ENCODE peak calls at places on chromosomes 13 and 19, in nine cellular contexts. D is PC-3; N is A549; T is CD8-positive, alpha-beta T cell; E is transverse colon; K is CD4-positive, alpha-beta T cell; W is type B pancreatic cell; F is thoracic aorta; X is left ventricle myocardium inferior. Y is an unnamed sample.
A peak's percentile ranks its signal among the peaks of the same experiment; 100 is the strongest.

GRCh38 chr13:28754698-28755545 is 36.2 kb upstream of the SLC46A3 start:
- DNase-seq in D (peak; percentile 44), N (no peak), X (peak; percentile 36), K (no peak), W (no peak), F (no peak), E (no peak), T (no peak), Y (no peak)

GRCh38 chr13:30240608-30241007 is 66.7 kb downstream of the KATNAL1 start:
- DNase-seq in T (no peak), D (no peak), F (no peak), X (no peak), W (no peak), E (no peak), K (no peak), N (no peak), Y (no peak)

GRCh38 chr19:35545001-35545854 is at the start of gene TMEM147:
- DNase-seq in T (peak; percentile 81), D (peak; percentile 84), K (peak; percentile 81), W (peak; percentile 92), X (peak; percentile 94), F (peak; percentile 79), N (peak; percentile 100), E (peak; percentile 95), Y (peak; percentile 79)

GRCh38 chr19:53007200-53008054 is 6.3 kb upstream of the ERVV-1 start:
- DNase-seq in T (no peak), N (no peak), W (no peak), D (no peak), X (no peak), E (no peak), K (no peak), F (no peak), Y (no peak)

GRCh38 chr19:58555369-58555885 is 522 bp upstream of the CHMP2A start:
- DNase-seq in N (no peak), T (no peak), F (no peak), X (peak; percentile 14), W (no peak), K (no peak), E (no peak), D (no peak), Y (no peak)

GRCh38 chr13:35699181-35699580 is 222.7 kb upstream of the MAB21L1 start:
- DNase-seq in N (no peak), W (no peak), X (no peak), E (no peak), F (no peak), K (no peak), D (peak; percentile 50), T (no peak), Y (no peak)

GRCh38 chr13:73598021-73598712 is 536.0 kb downstream of the KLF12 start:
- DNase-seq in K (no peak), W (no peak), D (peak; percentile 93), X (no peak), N (peak; percentile 39), F (no peak), E (no peak), T (no peak), Y (no peak)

GRCh38 chr19:29896790-29897189 is 45.2 kb upstream of the URI1 start:
- DNase-seq in K (no peak), E (no peak), F (no peak), X (no peak), D (no peak), T (no peak), N (no peak), W (no peak), Y (no peak)

GRCh38 chr13:110061270-110061669 is 245.7 kb downstream of the COL4A1 start:
- DNase-seq in W (no peak), E (no peak), K (no peak), F (no peak), X (no peak), D (no peak), N (no peak), T (no peak), Y (no peak)

GRCh38 chr13:104779311-104779710 is 1713.1 kb upstream of the SLC10A2 start:
- DNase-seq in X (no peak), N (no peak), W (no peak), K (no peak), T (no peak), D (peak; percentile 36), F (no peak), E (no peak), Y (no peak)

GRCh38 chr19:50003810-50004419 is 21.3 kb downstream of the VRK3 start:
- DNase-seq in K (no peak), E (peak; percentile 15), F (peak; percentile 59), T (peak; percentile 35), N (peak; percentile 93), X (no peak), W (no peak), D (peak; percentile 98), Y (peak; percentile 44)

DNA sequence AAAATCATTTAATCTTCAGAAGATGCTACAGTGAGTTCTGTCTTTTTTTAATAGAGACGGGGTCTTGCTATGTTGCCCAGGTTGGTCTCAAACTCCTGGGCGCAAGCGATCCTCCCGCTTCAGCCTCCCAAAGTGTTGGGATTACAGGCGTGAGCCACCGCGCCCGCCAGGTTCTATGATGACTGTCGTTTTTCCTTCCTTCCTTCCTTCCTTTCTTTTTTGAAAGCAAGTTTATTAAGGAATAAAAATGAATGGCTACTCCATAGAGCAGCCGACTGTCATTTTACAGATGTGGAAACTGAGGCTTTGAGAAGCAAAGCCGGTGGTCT is 511 bp upstream of the GAMT start:
- DNase-seq in E (no peak), T (no peak), D (no peak), F (no peak), X (no peak), N (no peak), K (no peak), W (no peak), Y (no peak)
- TF ChIP-seq CTCF in E (no peak), T (no peak), D (no peak), F (peak; percentile 4), X (no peak), N (no peak), K (no peak), W (no peak), Y (no peak)

GRCh38 chr19:17555929-17556813 is 722 bp downstream of the COLGALT1 start:
- DNase-seq in E (peak; percentile 81), N (no peak), F (no peak), K (peak; percentile 49), T (peak; percentile 32), D (peak; percentile 43), W (no peak), X (peak; percentile 70), Y (no peak)

GRCh38 chr19:17556995-17557394 is 1.5 kb downstream of the COLGALT1 start:
- DNase-seq in D (no peak), N (no peak), E (no peak), T (no peak), X (no peak), W (no peak), K (no peak), F (no peak), Y (no peak)

GRCh38 chr19:17554968-17555479 is 425 bp upstream of the COLGALT1 start:
- DNase-seq in D (no peak), K (no peak), F (no peak), X (no peak), N (no peak), W (no peak), E (no peak), T (no peak), Y (no peak)

GRCh38 chr19:17557461-17557860 is 2.0 kb downstream of the COLGALT1 start:
- DNase-seq in F (no peak), T (no peak), X (no peak), K (no peak), N (no peak), W (no peak), D (no peak), E (no peak), Y (no peak)

GRCh38 chr19:17555480-17555928 is at the start of gene COLGALT1:
- DNase-seq in F (peak; percentile 100), W (peak; percentile 96), T (peak; percentile 99), X (peak; percentile 100), D (peak; percentile 96), N (peak; percentile 75), E (peak; percentile 100), K (peak; percentile 99), Y (peak; percentile 97)
- TF ChIP-seq CTCF in F (no peak), W (no peak), T (no peak), X (no peak), D (no peak), N (no peak), E (no peak), K (no peak), Y (no peak)

GRCh38 chr19:14405758-14406644 is 13.1 kb downstream of the DDX39A start:
- DNase-seq in W (peak; percentile 98), E (peak; percentile 87), D (peak; percentile 89), F (no peak), K (peak; percentile 90), N (peak; percentile 71), X (peak; percentile 80), T (peak; percentile 86), Y (peak; percentile 92)

GRCh38 chr19:14405380-14405757 is 13.8 kb downstream of the DDX39A start:
- DNase-seq in W (no peak), T (no peak), E (no peak), K (no peak), D (no peak), X (no peak), F (no peak), N (no peak), Y (no peak)

GRCh38 chr19:14407889-14408640 is 11.1 kb downstream of the DDX39A start:
- DNase-seq in E (peak; percentile 87), T (no peak), K (no peak), X (no peak), N (no peak), F (no peak), W (no peak), D (no peak), Y (peak; percentile 43)

GRCh38 chr19:14408641-14409120 is 10.5 kb downstream of the DDX39A start:
- DNase-seq in X (no peak), N (no peak), E (no peak), W (no peak), T (no peak), F (no peak), K (no peak), D (no peak), Y (peak; percentile 41)

DNA sequence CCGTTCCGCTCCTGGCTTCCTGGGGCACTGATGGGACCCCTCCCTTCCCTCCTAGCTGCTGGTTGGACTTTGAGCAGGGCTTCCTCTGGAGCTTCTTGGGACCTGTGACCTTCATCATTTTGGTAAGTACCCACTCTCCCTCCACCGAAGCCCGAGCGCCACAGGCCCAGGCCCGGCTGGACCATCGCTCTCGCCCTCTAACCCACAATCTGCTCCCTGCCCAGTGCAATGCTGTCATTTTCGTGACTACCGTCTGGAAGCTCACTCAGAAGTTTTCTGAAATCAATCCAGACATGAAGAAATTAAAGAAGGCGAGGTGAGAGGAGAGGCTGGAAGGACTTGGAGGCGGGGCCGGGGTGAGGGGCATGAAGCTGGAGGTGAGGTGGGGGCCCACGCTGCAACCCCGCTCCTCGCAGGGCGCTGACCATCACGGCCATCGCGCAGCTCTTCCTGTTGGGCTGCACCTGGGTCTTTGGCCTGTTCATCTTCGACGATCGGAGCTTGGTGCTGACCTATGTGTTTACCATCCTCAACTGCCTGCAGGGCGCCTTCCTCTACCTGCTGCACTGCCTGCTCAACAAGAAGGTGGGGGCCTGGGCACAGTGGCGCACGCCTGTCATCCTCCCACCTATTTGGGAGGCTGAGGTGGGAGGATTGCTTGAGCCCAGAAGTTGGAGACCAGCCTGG is 12.4 kb downstream of the DDX39A start:
- DNase-seq in F (no peak), E (no peak), K (no peak), D (no peak), T (no peak), X (no peak), N (no peak), W (no peak), Y (peak; percentile 21)
- TF ChIP-seq CTCF in F (no peak), E (no peak), K (no peak), D (no peak), T (no peak), X (no peak), N (no peak), W (no peak), Y (no peak)

GRCh38 chr13:49248433-49249002 is 793 bp downstream of the CDADC1 start:
- DNase-seq in W (no peak), D (peak; percentile 6), T (no peak), F (no peak), K (no peak), X (no peak), E (no peak), N (peak; percentile 3), Y (no peak)
- TF ChIP-seq CTCF in W (no peak), D (peak; percentile 40), T (no peak), F (no peak), K (no peak), X (no peak), E (no peak), N (no peak), Y (no peak)